ENCODE peak calls at places on chromosomes 5 and 9, in four cellular contexts. Y, A, S and Z are unnamed samples.

GRCh38 chr9:133141833-133142594 is 21.0 kb upstream of the RALGDS start:
- DNase-seq in A (no peak), Y (no peak), S (no peak), Z (peak; percentile 88)

GRCh38 chr5:103402861-103403260 is 144.3 kb downstream of the MACIR start:
- DNase-seq in Y (no peak), A (no peak), S (no peak), Z (no peak)

GRCh38 chr9:11199335-11199734 is 586.5 kb upstream of the PTPRD start:
- DNase-seq in S (no peak), A (no peak), Y (no peak), Z (no peak)

GRCh38 chr9:27303219-27303618 is 6.3 kb upstream of the EQTN start:
- DNase-seq in Y (no peak), S (no peak), A (no peak), Z (no peak)

GRCh38 chr5:36174119-36174518 is 22.2 kb downstream of the SKP2 start:
- DNase-seq in Y (no peak), S (no peak), A (no peak), Z (no peak)

GRCh38 chr5:132474881-132475511 is 15.6 kb downstream of the IRF1 start:
- DNase-seq in S (no peak), Y (no peak), A (no peak), Z (peak; percentile 24)

GRCh38 chr5:74201334-74202081 is 439.0 kb downstream of the ENC1 start:
- DNase-seq in S (no peak), Y (no peak), A (no peak), Z (peak; percentile 71)

GRCh38 chr5:34059997-34060396 is 17.0 kb upstream of the C1QTNF3 start:
- DNase-seq in Y (no peak), A (no peak), S (no peak), Z (no peak)

GRCh38 chr5:128409401-128409800 is 128.6 kb downstream of the FBN2 start:
- DNase-seq in A (no peak), S (no peak), Y (no peak), Z (no peak)